ENCODE peak calls at places on chromosomes 4 and X, in four cellular contexts. H, T, J and Q are unnamed samples.

GRCh38 chr4:92634891-92635290 is 331.1 kb downstream of the GRID2 start:
- DNase-seq in H (no peak), T (no peak), J (no peak), Q (no peak)

GRCh38 chrX:155262970-155263754 is 1.1 kb downstream of the RAB39B start:
- DNase-seq in H (no peak), T (no peak), J (no peak), Q (no peak)

GRCh38 chrX:130176354-130176776 is 4.6 kb downstream of the RAB33A start:
- DNase-seq in H (no peak), T (no peak), J (no peak), Q (no peak)

GRCh38 chr4:1487761-1488160 is 81.5 kb upstream of the NKX1-1 start:
- DNase-seq in H (no peak), T (no peak), J (no peak), Q (no peak)

GRCh38 chr4:70443329-70443728 is 28.7 kb upstream of the MUC7 start:
- DNase-seq in H (no peak), T (no peak), J (no peak), Q (no peak)

GRCh38 chrX:40152173-40152705 is 54.5 kb upstream of the BCOR start:
- DNase-seq in H (peak; percentile 21), T (no peak), J (peak; percentile 74), Q (no peak)

GRCh38 chrX:24150051-24150790 is 692 bp downstream of the ZFX start:
- DNase-seq in H (peak; percentile 63), T (peak; percentile 92), J (peak; percentile 93), Q (peak; percentile 89)

GRCh38 chr4:158841540-158841939 is 72.7 kb downstream of the FNIP2 start:
- DNase-seq in H (no peak), T (peak; percentile 43), J (no peak), Q (no peak)

GRCh38 chrX:10325606-10326005 is 168.8 kb downstream of the CLCN4 start:
- DNase-seq in H (no peak), T (peak; percentile 69), J (no peak), Q (no peak)

GRCh38 chr4:84582302-84582987 is 482 bp upstream of the CDS1 start:
- DNase-seq in H (peak; percentile 88), T (peak; percentile 68), J (peak; percentile 98), Q (peak; percentile 80)

GRCh38 chrX:8179653-8180052 is 8.6 kb upstream of the VCX2 start:
- DNase-seq in H (no peak), T (peak; percentile 6), J (no peak), Q (no peak)

GRCh38 chrX:14362731-14363130 is 166.6 kb upstream of the GLRA2 start:
- DNase-seq in H (no peak), T (no peak), J (no peak), Q (no peak)

GRCh38 chr4:110851989-110852388 is 229.1 kb upstream of the PITX2 start:
- DNase-seq in H (no peak), T (no peak), J (no peak), Q (no peak)

GRCh38 chrX:77293331-77293995 is 153.7 kb upstream of the FGF16 start:
- DNase-seq in H (no peak), T (no peak), J (no peak), Q (no peak)

GRCh38 chr4:128863314-128864075 is 54.0 kb downstream of the JADE1 start:
- DNase-seq in H (peak; percentile 90), T (peak; percentile 89), J (peak; percentile 73), Q (peak; percentile 71)

GRCh38 chr4:138090145-138090917 is 151.8 kb downstream of the SLC7A11 start:
- DNase-seq in H (peak; percentile 67), T (peak; percentile 88), J (no peak), Q (peak; percentile 51)

GRCh38 chr4:137394000-137394399 is 138.3 kb downstream of the PCDH18 start:
- DNase-seq in H (no peak), T (peak; percentile 70), J (no peak), Q (peak; percentile 71)

GRCh38 chrX:104854188-104854587 is 288.2 kb downstream of the IL1RAPL2 start:
- DNase-seq in H (no peak), T (no peak), J (no peak), Q (no peak)

GRCh38 chr4:90357117-90357710 is 230.0 kb downstream of the CCSER1 start:
- DNase-seq in H (no peak), T (peak; percentile 88), J (no peak), Q (peak; percentile 71)

GRCh38 chr4:144582105-144582850 is 63.7 kb upstream of the HHIP start:
- DNase-seq in H (no peak), T (no peak), J (no peak), Q (no peak)

GRCh38 chrX:30659421-30659820 is 6.2 kb downstream of the GK start:
- DNase-seq in H (no peak), T (peak; percentile 85), J (no peak), Q (no peak)